ENCODE peak calls at places on chromosomes 4 and X, in ten cellular contexts. One of them, this sample, is unnamed.

GRCh38 chrX:54181196-54181953 is 1.7 kb downstream of the FAM120C start:
- DNase-seq in MV-4-11: peak; percentile 4
- DNase-seq in neural crest cell: no peak
- DNase-seq in endothelial cell: no peak
- DNase-seq in T follicular helper cell: no peak
- DNase-seq in prostate gland: no peak
- DNase-seq in stimulated activated CD4-positive, alpha-beta T cell treated with anti-CD3 and anti-CD28 coated beads, TNF-alpha, amount 100 ng/mL, for 4 hours: no peak
- DNase-seq in activated CD4-positive, alpha-beta T cell treated with anti-CD3 and anti-CD28 coated beads for 24 hours: no peak
- DNase-seq in osteoblast: no peak
- DNase-seq in frontal cortex: no peak
- DNase-seq in this sample: no peak

GRCh38 chr4:89329280-89329679 is 21.7 kb upstream of the GPRIN3 start:
- DNase-seq in MV-4-11: no peak
- DNase-seq in neural crest cell: no peak
- DNase-seq in endothelial cell: no peak
- DNase-seq in T follicular helper cell: no peak
- DNase-seq in prostate gland: no peak
- DNase-seq in stimulated activated CD4-positive, alpha-beta T cell treated with anti-CD3 and anti-CD28 coated beads, TNF-alpha, amount 100 ng/mL, for 4 hours: no peak
- DNase-seq in activated CD4-positive, alpha-beta T cell treated with anti-CD3 and anti-CD28 coated beads for 24 hours: no peak
- DNase-seq in osteoblast: no peak
- DNase-seq in frontal cortex: no peak
- DNase-seq in this sample: no peak

GRCh38 chr4:166435449-166435848 is 562.4 kb downstream of the TLL1 start:
- DNase-seq in MV-4-11: no peak
- DNase-seq in neural crest cell: no peak
- DNase-seq in endothelial cell: no peak
- DNase-seq in T follicular helper cell: no peak
- DNase-seq in prostate gland: no peak
- DNase-seq in stimulated activated CD4-positive, alpha-beta T cell treated with anti-CD3 and anti-CD28 coated beads, TNF-alpha, amount 100 ng/mL, for 4 hours: no peak
- DNase-seq in activated CD4-positive, alpha-beta T cell treated with anti-CD3 and anti-CD28 coated beads for 24 hours: no peak
- DNase-seq in osteoblast: peak; percentile 31
- DNase-seq in frontal cortex: no peak
- DNase-seq in this sample: no peak

GRCh38 chr4:649751-650310 is 24.2 kb downstream of the ATP5ME start:
- DNase-seq in MV-4-11: no peak
- DNase-seq in neural crest cell: no peak
- DNase-seq in endothelial cell: no peak
- DNase-seq in T follicular helper cell: no peak
- DNase-seq in prostate gland: no peak
- DNase-seq in stimulated activated CD4-positive, alpha-beta T cell treated with anti-CD3 and anti-CD28 coated beads, TNF-alpha, amount 100 ng/mL, for 4 hours: no peak
- DNase-seq in activated CD4-positive, alpha-beta T cell treated with anti-CD3 and anti-CD28 coated beads for 24 hours: no peak
- DNase-seq in osteoblast: peak; percentile 72
- DNase-seq in frontal cortex: no peak
- DNase-seq in this sample: no peak

GRCh38 chrX:20519826-20520225 is 253.1 kb upstream of the RPS6KA3 start:
- DNase-seq in MV-4-11: no peak
- DNase-seq in neural crest cell: no peak
- DNase-seq in endothelial cell: no peak
- DNase-seq in T follicular helper cell: no peak
- DNase-seq in prostate gland: no peak
- DNase-seq in stimulated activated CD4-positive, alpha-beta T cell treated with anti-CD3 and anti-CD28 coated beads, TNF-alpha, amount 100 ng/mL, for 4 hours: no peak
- DNase-seq in activated CD4-positive, alpha-beta T cell treated with anti-CD3 and anti-CD28 coated beads for 24 hours: no peak
- DNase-seq in osteoblast: no peak
- DNase-seq in frontal cortex: no peak
- DNase-seq in this sample: no peak

GRCh38 chr4:4388836-4389575 is 2.1 kb downstream of the NSG1 start:
- DNase-seq in MV-4-11: no peak
- DNase-seq in neural crest cell: no peak
- DNase-seq in endothelial cell: no peak
- DNase-seq in T follicular helper cell: no peak
- DNase-seq in prostate gland: peak; percentile 37
- DNase-seq in stimulated activated CD4-positive, alpha-beta T cell treated with anti-CD3 and anti-CD28 coated beads, TNF-alpha, amount 100 ng/mL, for 4 hours: no peak
- DNase-seq in activated CD4-positive, alpha-beta T cell treated with anti-CD3 and anti-CD28 coated beads for 24 hours: no peak
- DNase-seq in osteoblast: peak; percentile 34
- DNase-seq in frontal cortex: no peak
- DNase-seq in this sample: no peak

GRCh38 chrX:120015145-120016067 is 62.1 kb downstream of the RHOXF2B start:
- DNase-seq in MV-4-11: no peak
- DNase-seq in neural crest cell: no peak
- DNase-seq in endothelial cell: peak; percentile 3
- DNase-seq in T follicular helper cell: no peak
- DNase-seq in prostate gland: no peak
- DNase-seq in stimulated activated CD4-positive, alpha-beta T cell treated with anti-CD3 and anti-CD28 coated beads, TNF-alpha, amount 100 ng/mL, for 4 hours: no peak
- DNase-seq in activated CD4-positive, alpha-beta T cell treated with anti-CD3 and anti-CD28 coated beads for 24 hours: no peak
- DNase-seq in osteoblast: no peak
- DNase-seq in frontal cortex: no peak
- DNase-seq in this sample: peak; percentile 59

GRCh38 chr4:10106421-10107039 is 10.1 kb downstream of the WDR1 start:
- DNase-seq in MV-4-11: peak; percentile 90
- DNase-seq in neural crest cell: no peak
- DNase-seq in endothelial cell: no peak
- DNase-seq in T follicular helper cell: peak; percentile 54
- DNase-seq in prostate gland: peak; percentile 68
- DNase-seq in stimulated activated CD4-positive, alpha-beta T cell treated with anti-CD3 and anti-CD28 coated beads, TNF-alpha, amount 100 ng/mL, for 4 hours: peak; percentile 64
- DNase-seq in activated CD4-positive, alpha-beta T cell treated with anti-CD3 and anti-CD28 coated beads for 24 hours: peak; percentile 63
- DNase-seq in osteoblast: peak; percentile 100
- DNase-seq in frontal cortex: peak; percentile 47
- DNase-seq in this sample: no peak

GRCh38 chr4:139978692-139979091 is 175.3 kb downstream of the MAML3 start:
- DNase-seq in MV-4-11: peak; percentile 95
- DNase-seq in neural crest cell: no peak
- DNase-seq in endothelial cell: no peak
- DNase-seq in T follicular helper cell: no peak
- DNase-seq in prostate gland: no peak
- DNase-seq in stimulated activated CD4-positive, alpha-beta T cell treated with anti-CD3 and anti-CD28 coated beads, TNF-alpha, amount 100 ng/mL, for 4 hours: no peak
- DNase-seq in activated CD4-positive, alpha-beta T cell treated with anti-CD3 and anti-CD28 coated beads for 24 hours: no peak
- DNase-seq in osteoblast: no peak
- DNase-seq in frontal cortex: no peak
- DNase-seq in this sample: no peak

GRCh38 chrX:2928127-2928582 is 984 bp downstream of the ARSD start:
- DNase-seq in MV-4-11: no peak
- DNase-seq in neural crest cell: peak; percentile 63
- DNase-seq in endothelial cell: peak; percentile 34
- DNase-seq in T follicular helper cell: no peak
- DNase-seq in prostate gland: peak; percentile 10
- DNase-seq in stimulated activated CD4-positive, alpha-beta T cell treated with anti-CD3 and anti-CD28 coated beads, TNF-alpha, amount 100 ng/mL, for 4 hours: no peak
- DNase-seq in activated CD4-positive, alpha-beta T cell treated with anti-CD3 and anti-CD28 coated beads for 24 hours: no peak
- DNase-seq in osteoblast: peak; percentile 82
- DNase-seq in frontal cortex: peak; percentile 31
- DNase-seq in this sample: no peak

GRCh38 chr4:60223098-60223497 is 977.0 kb upstream of the ADGRL3 start:
- DNase-seq in MV-4-11: peak; percentile 14
- DNase-seq in neural crest cell: no peak
- DNase-seq in endothelial cell: no peak
- DNase-seq in T follicular helper cell: no peak
- DNase-seq in prostate gland: no peak
- DNase-seq in stimulated activated CD4-positive, alpha-beta T cell treated with anti-CD3 and anti-CD28 coated beads, TNF-alpha, amount 100 ng/mL, for 4 hours: no peak
- DNase-seq in activated CD4-positive, alpha-beta T cell treated with anti-CD3 and anti-CD28 coated beads for 24 hours: no peak
- DNase-seq in osteoblast: no peak
- DNase-seq in frontal cortex: no peak
- DNase-seq in this sample: no peak

GRCh38 chrX:45347877-45348675 is 147.4 kb upstream of the DIPK2B start:
- DNase-seq in MV-4-11: no peak
- DNase-seq in neural crest cell: no peak
- DNase-seq in endothelial cell: no peak
- DNase-seq in T follicular helper cell: no peak
- DNase-seq in prostate gland: no peak
- DNase-seq in stimulated activated CD4-positive, alpha-beta T cell treated with anti-CD3 and anti-CD28 coated beads, TNF-alpha, amount 100 ng/mL, for 4 hours: no peak
- DNase-seq in activated CD4-positive, alpha-beta T cell treated with anti-CD3 and anti-CD28 coated beads for 24 hours: no peak
- DNase-seq in osteoblast: no peak
- DNase-seq in frontal cortex: no peak
- DNase-seq in this sample: no peak

GRCh38 chr4:93809773-93810172 is 18.8 kb upstream of the ATOH1 start:
- DNase-seq in MV-4-11: no peak
- DNase-seq in neural crest cell: no peak
- DNase-seq in endothelial cell: no peak
- DNase-seq in T follicular helper cell: no peak
- DNase-seq in prostate gland: no peak
- DNase-seq in stimulated activated CD4-positive, alpha-beta T cell treated with anti-CD3 and anti-CD28 coated beads, TNF-alpha, amount 100 ng/mL, for 4 hours: no peak
- DNase-seq in activated CD4-positive, alpha-beta T cell treated with anti-CD3 and anti-CD28 coated beads for 24 hours: no peak
- DNase-seq in osteoblast: no peak
- DNase-seq in frontal cortex: no peak
- DNase-seq in this sample: no peak

GRCh38 chrX:153768311-153769157 is 4.5 kb downstream of the PLXNB3 start:
- DNase-seq in MV-4-11: no peak
- DNase-seq in neural crest cell: no peak
- DNase-seq in endothelial cell: no peak
- DNase-seq in T follicular helper cell: no peak
- DNase-seq in prostate gland: no peak
- DNase-seq in stimulated activated CD4-positive, alpha-beta T cell treated with anti-CD3 and anti-CD28 coated beads, TNF-alpha, amount 100 ng/mL, for 4 hours: no peak
- DNase-seq in activated CD4-positive, alpha-beta T cell treated with anti-CD3 and anti-CD28 coated beads for 24 hours: no peak
- DNase-seq in osteoblast: peak; percentile 75
- DNase-seq in frontal cortex: peak; percentile 38
- DNase-seq in this sample: no peak

GRCh38 chr4:118076958-118077766 is 42.9 kb downstream of the NDST3 start:
- DNase-seq in MV-4-11: peak; percentile 33
- DNase-seq in neural crest cell: no peak
- DNase-seq in endothelial cell: peak; percentile 27
- DNase-seq in T follicular helper cell: no peak
- DNase-seq in prostate gland: no peak
- DNase-seq in stimulated activated CD4-positive, alpha-beta T cell treated with anti-CD3 and anti-CD28 coated beads, TNF-alpha, amount 100 ng/mL, for 4 hours: no peak
- DNase-seq in activated CD4-positive, alpha-beta T cell treated with anti-CD3 and anti-CD28 coated beads for 24 hours: no peak
- DNase-seq in osteoblast: peak; percentile 34
- DNase-seq in frontal cortex: no peak
- DNase-seq in this sample: peak; percentile 48

GRCh38 chr4:79663865-79664264 is 255.8 kb upstream of the GK2 start:
- DNase-seq in MV-4-11: no peak
- DNase-seq in neural crest cell: no peak
- DNase-seq in endothelial cell: no peak
- DNase-seq in T follicular helper cell: no peak
- DNase-seq in prostate gland: no peak
- DNase-seq in stimulated activated CD4-positive, alpha-beta T cell treated with anti-CD3 and anti-CD28 coated beads, TNF-alpha, amount 100 ng/mL, for 4 hours: no peak
- DNase-seq in activated CD4-positive, alpha-beta T cell treated with anti-CD3 and anti-CD28 coated beads for 24 hours: no peak
- DNase-seq in osteoblast: no peak
- DNase-seq in frontal cortex: no peak
- DNase-seq in this sample: no peak

GRCh38 chrX:28670074-28670473 is 82.8 kb downstream of the IL1RAPL1 start:
- DNase-seq in MV-4-11: no peak
- DNase-seq in neural crest cell: no peak
- DNase-seq in endothelial cell: no peak
- DNase-seq in T follicular helper cell: no peak
- DNase-seq in prostate gland: no peak
- DNase-seq in stimulated activated CD4-positive, alpha-beta T cell treated with anti-CD3 and anti-CD28 coated beads, TNF-alpha, amount 100 ng/mL, for 4 hours: no peak
- DNase-seq in activated CD4-positive, alpha-beta T cell treated with anti-CD3 and anti-CD28 coated beads for 24 hours: no peak
- DNase-seq in osteoblast: no peak
- DNase-seq in frontal cortex: no peak
- DNase-seq in this sample: no peak

GRCh38 chr4:128658214-128658621 is 151.3 kb upstream of the JADE1 start:
- DNase-seq in MV-4-11: peak; percentile 24
- DNase-seq in neural crest cell: no peak
- DNase-seq in endothelial cell: no peak
- DNase-seq in T follicular helper cell: no peak
- DNase-seq in prostate gland: no peak
- DNase-seq in stimulated activated CD4-positive, alpha-beta T cell treated with anti-CD3 and anti-CD28 coated beads, TNF-alpha, amount 100 ng/mL, for 4 hours: no peak
- DNase-seq in activated CD4-positive, alpha-beta T cell treated with anti-CD3 and anti-CD28 coated beads for 24 hours: no peak
- DNase-seq in osteoblast: no peak
- DNase-seq in frontal cortex: no peak
- DNase-seq in this sample: no peak

GRCh38 chr4:27366424-27366823 is 505.8 kb downstream of the STIM2 start:
- DNase-seq in MV-4-11: no peak
- DNase-seq in neural crest cell: no peak
- DNase-seq in endothelial cell: no peak
- DNase-seq in T follicular helper cell: no peak
- DNase-seq in prostate gland: no peak
- DNase-seq in stimulated activated CD4-positive, alpha-beta T cell treated with anti-CD3 and anti-CD28 coated beads, TNF-alpha, amount 100 ng/mL, for 4 hours: no peak
- DNase-seq in activated CD4-positive, alpha-beta T cell treated with anti-CD3 and anti-CD28 coated beads for 24 hours: no peak
- DNase-seq in osteoblast: no peak
- DNase-seq in frontal cortex: no peak
- DNase-seq in this sample: no peak

GRCh38 chrX:150546711-150547153 is 21.7 kb upstream of the MTM1 start:
- DNase-seq in MV-4-11: no peak
- DNase-seq in neural crest cell: no peak
- DNase-seq in endothelial cell: no peak
- DNase-seq in T follicular helper cell: peak; percentile 28
- DNase-seq in prostate gland: no peak
- DNase-seq in stimulated activated CD4-positive, alpha-beta T cell treated with anti-CD3 and anti-CD28 coated beads, TNF-alpha, amount 100 ng/mL, for 4 hours: no peak
- DNase-seq in activated CD4-positive, alpha-beta T cell treated with anti-CD3 and anti-CD28 coated beads for 24 hours: no peak
- DNase-seq in osteoblast: no peak
- DNase-seq in frontal cortex: no peak
- DNase-seq in this sample: no peak

GRCh38 chrX:152959626-152960025 is 34.3 kb downstream of the PNMA5 start:
- DNase-seq in MV-4-11: no peak
- DNase-seq in neural crest cell: no peak
- DNase-seq in endothelial cell: no peak
- DNase-seq in T follicular helper cell: no peak
- DNase-seq in prostate gland: no peak
- DNase-seq in stimulated activated CD4-positive, alpha-beta T cell treated with anti-CD3 and anti-CD28 coated beads, TNF-alpha, amount 100 ng/mL, for 4 hours: no peak
- DNase-seq in activated CD4-positive, alpha-beta T cell treated with anti-CD3 and anti-CD28 coated beads for 24 hours: no peak
- DNase-seq in osteoblast: no peak
- DNase-seq in frontal cortex: no peak
- DNase-seq in this sample: no peak

GRCh38 chrX:2464677-2465166 is 36.1 kb downstream of the DHRSX start:
- DNase-seq in MV-4-11: no peak
- DNase-seq in neural crest cell: no peak
- DNase-seq in endothelial cell: no peak
- DNase-seq in T follicular helper cell: no peak
- DNase-seq in prostate gland: no peak
- DNase-seq in stimulated activated CD4-positive, alpha-beta T cell treated with anti-CD3 and anti-CD28 coated beads, TNF-alpha, amount 100 ng/mL, for 4 hours: no peak
- DNase-seq in activated CD4-positive, alpha-beta T cell treated with anti-CD3 and anti-CD28 coated beads for 24 hours: no peak
- DNase-seq in osteoblast: no peak
- DNase-seq in frontal cortex: no peak
- DNase-seq in this sample: peak; percentile 71

GRCh38 chr4:185932491-185932890 is 120.5 kb upstream of the SORBS2 start:
- DNase-seq in MV-4-11: no peak
- DNase-seq in neural crest cell: no peak
- DNase-seq in endothelial cell: no peak
- DNase-seq in T follicular helper cell: no peak
- DNase-seq in prostate gland: no peak
- DNase-seq in stimulated activated CD4-positive, alpha-beta T cell treated with anti-CD3 and anti-CD28 coated beads, TNF-alpha, amount 100 ng/mL, for 4 hours: no peak
- DNase-seq in activated CD4-positive, alpha-beta T cell treated with anti-CD3 and anti-CD28 coated beads for 24 hours: no peak
- DNase-seq in osteoblast: peak; percentile 79
- DNase-seq in frontal cortex: no peak
- DNase-seq in this sample: no peak

GRCh38 chr4:26140150-26140898 is 180.5 kb upstream of the RBPJ start:
- DNase-seq in MV-4-11: peak; percentile 76
- DNase-seq in neural crest cell: no peak
- DNase-seq in endothelial cell: no peak
- DNase-seq in T follicular helper cell: no peak
- DNase-seq in prostate gland: peak; percentile 40
- DNase-seq in stimulated activated CD4-positive, alpha-beta T cell treated with anti-CD3 and anti-CD28 coated beads, TNF-alpha, amount 100 ng/mL, for 4 hours: no peak
- DNase-seq in activated CD4-positive, alpha-beta T cell treated with anti-CD3 and anti-CD28 coated beads for 24 hours: no peak
- DNase-seq in osteoblast: peak; percentile 92
- DNase-seq in frontal cortex: no peak
- DNase-seq in this sample: no peak

GRCh38 chrX:72713130-72713529 is 976 bp downstream of the PHKA1 start:
- DNase-seq in MV-4-11: no peak
- DNase-seq in neural crest cell: no peak
- DNase-seq in endothelial cell: no peak
- DNase-seq in T follicular helper cell: no peak
- DNase-seq in prostate gland: no peak
- DNase-seq in stimulated activated CD4-positive, alpha-beta T cell treated with anti-CD3 and anti-CD28 coated beads, TNF-alpha, amount 100 ng/mL, for 4 hours: no peak
- DNase-seq in activated CD4-positive, alpha-beta T cell treated with anti-CD3 and anti-CD28 coated beads for 24 hours: no peak
- DNase-seq in osteoblast: no peak
- DNase-seq in frontal cortex: no peak
- DNase-seq in this sample: no peak

This sample was measured in Caco-2.